ENCODE peak calls at places on chromosomes 11 and 22, in five cellular contexts. I, W, M, A and K are unnamed samples.

GRCh38 chr11:72069200-72069599 is 11.1 kb downstream of the NUMA1 start:
- DNase-seq in I (no peak), W (no peak), M (no peak), A (no peak), K (no peak)

GRCh38 chr11:16881074-16881709 is 133.0 kb downstream of the PLEKHA7 start:
- DNase-seq in I (no peak), W (peak), M (peak), A (no peak), K (no peak)

GRCh38 chr22:35560366-35560765 is 19.7 kb downstream of the RASD2 start:
- DNase-seq in I (no peak), W (no peak), M (no peak), A (no peak), K (no peak)

GRCh38 chr22:28064941-28065340 is 145.9 kb upstream of the PITPNB start:
- DNase-seq in I (no peak), W (no peak), M (no peak), A (no peak), K (no peak)

GRCh38 chr11:44889266-44889665 is 61.4 kb downstream of the TP53I11 start:
- DNase-seq in I (no peak), W (no peak), M (no peak), A (no peak), K (no peak)

GRCh38 chr22:31347251-31348008 is 1.3 kb upstream of the PATZ1 start:
- DNase-seq in I (peak), W (peak), M (peak), A (peak), K (peak)

GRCh38 chr11:121143921-121144320 is 42.9 kb downstream of the TECTA start:
- DNase-seq in I (no peak), W (no peak), M (no peak), A (no peak), K (no peak)

GRCh38 chr22:39383841-39384625 is 15.5 kb upstream of the TAB1 start:
- DNase-seq in I (no peak), W (no peak), M (no peak), A (no peak), K (no peak)

GRCh38 chr22:37103151-37103550 is 6.4 kb downstream of the TMPRSS6 start:
- DNase-seq in I (no peak), W (no peak), M (no peak), A (no peak), K (no peak)

GRCh38 chr22:37806409-37807338 is 1.1 kb upstream of the GCAT start:
- DNase-seq in I (no peak), W (no peak), M (peak), A (no peak), K (no peak)

GRCh38 chr11:17734986-17735822 is 623 bp downstream of the KCNC1 start:
- DNase-seq in I (peak), W (no peak), M (peak), A (peak), K (peak)

GRCh38 chr11:69646493-69647201 is 5.7 kb downstream of the CCND1 start:
- DNase-seq in I (no peak), W (no peak), M (no peak), A (no peak), K (no peak)

GRCh38 chr11:83852775-83853442 is 566.7 kb upstream of the CCDC90B start:
- DNase-seq in I (no peak), W (no peak), M (no peak), A (no peak), K (no peak)

GRCh38 chr11:44880953-44881352 is 69.7 kb downstream of the TP53I11 start:
- DNase-seq in I (no peak), W (no peak), M (no peak), A (no peak), K (no peak)